ENCODE peak calls at places on chromosomes 2 and 18, in nine cellular contexts. W is mucosa of gallbladder; D is activated CD4-positive, alpha-beta T cell treated with anti-CD3 and anti-CD28 coated beads for 1 hour; P is NCI-H446 treated with DMSO at 0.1 percent for 48 hours; A is NCI-H774; C is hippocampal formation; Q is endothelial cell; U is GM03348; R is AG20443. Z is an unnamed sample.

GRCh38 chr2:167640096-167640495 is 607.3 kb downstream of the STK39 start:
- DNase-seq in P (no peak), W (no peak), U (no peak), Q (no peak), D (no peak), C (no peak), A (no peak), R (no peak), Z (no peak)

GRCh38 chr18:34978953-34979608 is 62.1 kb upstream of the MAPRE2 start:
- DNase-seq in U (peak), A (peak), W (peak), Q (peak), C (peak), D (peak), R (peak), P (peak), Z (peak)

GRCh38 chr2:28643911-28644334 is 107.7 kb upstream of the PPP1CB start:
- DNase-seq in D (no peak), Q (no peak), A (no peak), R (peak), U (peak), P (no peak), C (no peak), W (no peak), Z (no peak)

GRCh38 chr2:188623995-188624643 is 332.4 kb downstream of the GULP1 start:
- DNase-seq in A (no peak), U (peak), D (no peak), R (peak), Q (no peak), C (no peak), P (no peak), W (no peak), Z (no peak)

GRCh38 chr2:3608373-3609278 is 13.7 kb downstream of the COLEC11 start:
- DNase-seq in Q (no peak), D (peak), A (peak), W (no peak), U (peak), P (no peak), R (no peak), C (no peak), Z (no peak)

GRCh38 chr2:64931536-64932326 is 57.5 kb upstream of the SLC1A4 start:
- DNase-seq in P (no peak), Q (no peak), D (no peak), A (no peak), C (no peak), R (no peak), W (no peak), U (no peak), Z (no peak)

GRCh38 chr2:178280261-178280852 is 86.0 kb downstream of the OSBPL6 start:
- DNase-seq in U (peak), Q (peak), D (no peak), R (peak), C (no peak), P (peak), A (no peak), W (peak), Z (peak)

GRCh38 chr2:21633531-21634310 is 510.0 kb downstream of the TDRD15 start:
- DNase-seq in P (no peak), R (no peak), D (no peak), A (no peak), W (peak), U (no peak), C (no peak), Q (no peak), Z (no peak)

GRCh38 chr2:53575606-53576360 is 191.8 kb upstream of the CHAC2 start:
- DNase-seq in A (peak), Q (no peak), R (no peak), P (peak), U (peak), C (no peak), W (no peak), D (no peak), Z (peak)

GRCh38 chr2:187519419-187520120 is 34.7 kb downstream of the TFPI start:
- DNase-seq in Q (no peak), W (no peak), D (no peak), P (no peak), A (no peak), U (no peak), C (no peak), R (no peak), Z (no peak)

GRCh38 chr2:122815120-122815519 is 1059.7 kb downstream of the TSN start:
- DNase-seq in D (no peak), C (no peak), A (no peak), W (no peak), U (no peak), R (no peak), Q (no peak), P (no peak), Z (no peak)

GRCh38 chr2:152452256-152452973 is 117.4 kb downstream of the FMNL2 start:
- DNase-seq in W (no peak), P (no peak), A (no peak), R (no peak), D (no peak), C (peak), Q (no peak), U (no peak), Z (no peak)

GRCh38 chr2:86225581-86225980 is 26.3 kb downstream of the MRPL35 start:
- DNase-seq in C (no peak), A (no peak), Q (no peak), U (no peak), R (peak), P (no peak), D (peak), W (peak), Z (peak)

GRCh38 chr2:238128061-238129040 is 10.1 kb upstream of the KLHL30 start:
- DNase-seq in D (no peak), A (no peak), R (no peak), C (no peak), P (no peak), W (no peak), U (no peak), Q (no peak), Z (no peak)

GRCh38 chr2:95061119-95061512 is 35.6 kb downstream of the MAL start:
- DNase-seq in A (no peak), R (no peak), D (no peak), Q (no peak), W (no peak), C (no peak), U (no peak), P (no peak), Z (no peak)